ENCODE peak calls at places on chromosomes 1 and 21, in eight cellular contexts. One of them, this sample, is unnamed.

GRCh38 chr1:111570781-111571181 is 48.8 kb upstream of the RAP1A start:
- DNase-seq in heart left ventricle: no peak
- DNase-seq in hepatocyte: no peak
- DNase-seq in mesenchymal stem cell: no peak
- DNase-seq in left ventricle myocardium inferior: no peak
- DNase-seq in lower lobe of right lung: no peak
- DNase-seq in tibial artery: no peak
- DNase-seq in body of pancreas: no peak
- DNase-seq in this sample: peak

GRCh38 chr1:172135076-172135672 is 285.3 kb upstream of the C1orf105 start:
- DNase-seq in left ventricle myocardium inferior: no peak
- DNase-seq in body of pancreas: no peak
- DNase-seq in lower lobe of right lung: no peak
- DNase-seq in mesenchymal stem cell: peak
- DNase-seq in hepatocyte: no peak
- DNase-seq in heart left ventricle: no peak
- DNase-seq in tibial artery: no peak
- DNase-seq in this sample: peak

GRCh38 chr1:209080170-209080781 is 503.2 kb upstream of the CAMK1G start:
- DNase-seq in body of pancreas: no peak
- DNase-seq in mesenchymal stem cell: peak
- DNase-seq in heart left ventricle: no peak
- DNase-seq in left ventricle myocardium inferior: no peak
- DNase-seq in lower lobe of right lung: no peak
- DNase-seq in tibial artery: no peak
- DNase-seq in hepatocyte: no peak
- DNase-seq in this sample: no peak

GRCh38 chr1:30329802-30330557 is 393.4 kb downstream of the MATN1 start:
- DNase-seq in body of pancreas: no peak
- DNase-seq in mesenchymal stem cell: no peak
- DNase-seq in heart left ventricle: no peak
- DNase-seq in left ventricle myocardium inferior: no peak
- DNase-seq in tibial artery: no peak
- DNase-seq in lower lobe of right lung: no peak
- DNase-seq in hepatocyte: no peak
- DNase-seq in this sample: no peak

GRCh38 chr1:195899762-195900352 is 708.4 kb downstream of the KCNT2 start:
- DNase-seq in lower lobe of right lung: no peak
- DNase-seq in mesenchymal stem cell: peak
- DNase-seq in heart left ventricle: no peak
- DNase-seq in body of pancreas: no peak
- DNase-seq in tibial artery: no peak
- DNase-seq in left ventricle myocardium inferior: no peak
- DNase-seq in hepatocyte: no peak
- DNase-seq in this sample: no peak

GRCh38 chr1:240350910-240351331 is 259.2 kb downstream of the FMN2 start:
- DNase-seq in tibial artery: no peak
- DNase-seq in heart left ventricle: no peak
- DNase-seq in hepatocyte: no peak
- DNase-seq in mesenchymal stem cell: peak
- DNase-seq in left ventricle myocardium inferior: no peak
- DNase-seq in lower lobe of right lung: no peak
- DNase-seq in body of pancreas: no peak
- DNase-seq in this sample: no peak

GRCh38 chr1:113109908-113110554 is 37.0 kb downstream of the LRIG2 start:
- DNase-seq in lower lobe of right lung: no peak
- DNase-seq in heart left ventricle: no peak
- DNase-seq in body of pancreas: no peak
- DNase-seq in mesenchymal stem cell: peak
- DNase-seq in hepatocyte: peak
- DNase-seq in tibial artery: peak
- DNase-seq in left ventricle myocardium inferior: no peak
- DNase-seq in this sample: peak

GRCh38 chr1:227934476-227935313 is 13.0 kb downstream of the WNT9A start:
- DNase-seq in heart left ventricle: peak
- DNase-seq in body of pancreas: no peak
- DNase-seq in hepatocyte: peak
- DNase-seq in lower lobe of right lung: no peak
- DNase-seq in mesenchymal stem cell: peak
- DNase-seq in tibial artery: no peak
- DNase-seq in left ventricle myocardium inferior: no peak
- DNase-seq in this sample: no peak

GRCh38 chr1:29259802-29260441 is 23.6 kb downstream of the PTPRU start:
- DNase-seq in mesenchymal stem cell: peak
- DNase-seq in heart left ventricle: peak
- DNase-seq in left ventricle myocardium inferior: peak
- DNase-seq in tibial artery: no peak
- DNase-seq in body of pancreas: peak
- DNase-seq in lower lobe of right lung: peak
- DNase-seq in hepatocyte: peak
- DNase-seq in this sample: peak

GRCh38 chr21:17777321-17777720 is 41.8 kb downstream of the C21orf91 start:
- DNase-seq in hepatocyte: no peak
- DNase-seq in heart left ventricle: no peak
- DNase-seq in left ventricle myocardium inferior: no peak
- DNase-seq in mesenchymal stem cell: peak
- DNase-seq in lower lobe of right lung: no peak
- DNase-seq in body of pancreas: no peak
- DNase-seq in tibial artery: no peak
- DNase-seq in this sample: no peak

GRCh38 chr1:61782771-61783170 is 40.5 kb downstream of the PATJ start:
- DNase-seq in heart left ventricle: no peak
- DNase-seq in hepatocyte: no peak
- DNase-seq in left ventricle myocardium inferior: no peak
- DNase-seq in mesenchymal stem cell: no peak
- DNase-seq in tibial artery: no peak
- DNase-seq in body of pancreas: no peak
- DNase-seq in lower lobe of right lung: no peak
- DNase-seq in this sample: no peak

GRCh38 chr1:172914517-172915144 is 136.1 kb downstream of the TNFSF18 start:
- DNase-seq in heart left ventricle: no peak
- DNase-seq in body of pancreas: no peak
- DNase-seq in hepatocyte: no peak
- DNase-seq in left ventricle myocardium inferior: no peak
- DNase-seq in tibial artery: no peak
- DNase-seq in lower lobe of right lung: no peak
- DNase-seq in mesenchymal stem cell: peak
- DNase-seq in this sample: peak

GRCh38 chr1:159009704-159010361 is at the start of gene IFI16:
- DNase-seq in left ventricle myocardium inferior: no peak
- DNase-seq in body of pancreas: no peak
- DNase-seq in hepatocyte: peak
- DNase-seq in heart left ventricle: peak
- DNase-seq in lower lobe of right lung: no peak
- DNase-seq in tibial artery: peak
- DNase-seq in mesenchymal stem cell: peak
- DNase-seq in this sample: peak

GRCh38 chr1:65458730-65459396 is 38.4 kb downstream of the LEPR start:
- DNase-seq in body of pancreas: no peak
- DNase-seq in left ventricle myocardium inferior: no peak
- DNase-seq in lower lobe of right lung: no peak
- DNase-seq in mesenchymal stem cell: no peak
- DNase-seq in heart left ventricle: no peak
- DNase-seq in tibial artery: no peak
- DNase-seq in hepatocyte: no peak
- DNase-seq in this sample: no peak

GRCh38 chr1:55474168-55474786 is 259.1 kb upstream of the USP24 start:
- DNase-seq in body of pancreas: no peak
- DNase-seq in hepatocyte: no peak
- DNase-seq in tibial artery: no peak
- DNase-seq in heart left ventricle: no peak
- DNase-seq in left ventricle myocardium inferior: no peak
- DNase-seq in lower lobe of right lung: no peak
- DNase-seq in mesenchymal stem cell: peak
- DNase-seq in this sample: no peak

GRCh38 chr1:156298852-156299357 is at the start of gene VHLL:
- DNase-seq in body of pancreas: no peak
- DNase-seq in lower lobe of right lung: no peak
- DNase-seq in left ventricle myocardium inferior: no peak
- DNase-seq in mesenchymal stem cell: no peak
- DNase-seq in tibial artery: no peak
- DNase-seq in hepatocyte: no peak
- DNase-seq in heart left ventricle: no peak
- DNase-seq in this sample: no peak

GRCh38 chr1:156308078-156308477 is 9.0 kb upstream of the VHLL start:
- DNase-seq in lower lobe of right lung: no peak
- DNase-seq in tibial artery: no peak
- DNase-seq in hepatocyte: no peak
- DNase-seq in body of pancreas: no peak
- DNase-seq in mesenchymal stem cell: peak
- DNase-seq in left ventricle myocardium inferior: no peak
- DNase-seq in heart left ventricle: no peak
- DNase-seq in this sample: no peak

DNA sequence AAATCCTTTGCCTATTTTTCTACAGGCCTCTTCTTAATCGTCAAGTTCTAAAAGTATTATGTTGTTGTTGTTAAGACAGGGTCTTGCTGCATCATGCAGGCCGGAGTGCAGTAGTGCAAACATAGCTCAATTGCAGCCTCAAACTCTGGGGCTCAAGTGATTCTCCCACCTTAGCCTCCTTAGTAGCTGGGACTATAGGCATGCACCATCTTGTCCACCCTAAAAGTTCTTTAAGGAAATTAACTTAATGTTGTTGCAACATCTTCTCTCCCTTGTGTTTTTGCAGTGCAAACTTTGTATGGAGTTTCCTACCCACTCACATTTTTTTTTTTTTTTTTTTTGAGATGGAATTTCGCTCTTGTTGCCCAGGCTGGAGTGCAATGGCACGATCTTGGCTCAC is 4.1 kb upstream of the VHLL start:
- DNase-seq in left ventricle myocardium inferior: no peak
- DNase-seq in mesenchymal stem cell: no peak
- DNase-seq in body of pancreas: no peak
- DNase-seq in lower lobe of right lung: no peak
- DNase-seq in hepatocyte: no peak
- DNase-seq in tibial artery: no peak
- DNase-seq in heart left ventricle: no peak
- DNase-seq in this sample: no peak
- H3K27ac ChIP-seq in left ventricle myocardium inferior: no peak
- H3K27ac ChIP-seq in mesenchymal stem cell: no peak
- H3K27ac ChIP-seq in body of pancreas: no peak
- H3K27ac ChIP-seq in lower lobe of right lung: no peak
- H3K27ac ChIP-seq in hepatocyte: no peak
- H3K27ac ChIP-seq in tibial artery: no peak
- H3K27ac ChIP-seq in heart left ventricle: no peak
- H3K27ac ChIP-seq in this sample: no peak

GRCh38 chr1:18953656-18954259 is 2.7 kb downstream of the IFFO2 start:
- DNase-seq in lower lobe of right lung: no peak
- DNase-seq in left ventricle myocardium inferior: no peak
- DNase-seq in hepatocyte: no peak
- DNase-seq in mesenchymal stem cell: peak
- DNase-seq in heart left ventricle: no peak
- DNase-seq in body of pancreas: no peak
- DNase-seq in tibial artery: no peak
- DNase-seq in this sample: no peak

GRCh38 chr1:18951416-18951815 is 5.1 kb downstream of the IFFO2 start:
- DNase-seq in lower lobe of right lung: peak
- DNase-seq in mesenchymal stem cell: no peak
- DNase-seq in tibial artery: no peak
- DNase-seq in body of pancreas: no peak
- DNase-seq in heart left ventricle: peak
- DNase-seq in hepatocyte: no peak
- DNase-seq in left ventricle myocardium inferior: no peak
- DNase-seq in this sample: no peak

GRCh38 chr1:18949689-18950414 is 6.6 kb downstream of the IFFO2 start:
- DNase-seq in tibial artery: peak
- DNase-seq in hepatocyte: no peak
- DNase-seq in body of pancreas: no peak
- DNase-seq in heart left ventricle: peak
- DNase-seq in lower lobe of right lung: peak
- DNase-seq in left ventricle myocardium inferior: no peak
- DNase-seq in mesenchymal stem cell: peak
- DNase-seq in this sample: peak

GRCh38 chr1:18950415-18951026 is 6.0 kb downstream of the IFFO2 start:
- DNase-seq in heart left ventricle: peak
- DNase-seq in lower lobe of right lung: peak
- DNase-seq in body of pancreas: no peak
- DNase-seq in left ventricle myocardium inferior: peak
- DNase-seq in mesenchymal stem cell: no peak
- DNase-seq in hepatocyte: no peak
- DNase-seq in tibial artery: peak
- DNase-seq in this sample: peak

GRCh38 chr1:18951818-18952391 is 4.6 kb downstream of the IFFO2 start:
- DNase-seq in mesenchymal stem cell: peak
- DNase-seq in left ventricle myocardium inferior: no peak
- DNase-seq in lower lobe of right lung: no peak
- DNase-seq in hepatocyte: no peak
- DNase-seq in heart left ventricle: no peak
- DNase-seq in body of pancreas: no peak
- DNase-seq in tibial artery: no peak
- DNase-seq in this sample: no peak
- H3K4me3 ChIP-seq in mesenchymal stem cell: no peak
- H3K4me3 ChIP-seq in left ventricle myocardium inferior: peak
- H3K4me3 ChIP-seq in lower lobe of right lung: peak
- H3K4me3 ChIP-seq in hepatocyte: no peak
- H3K4me3 ChIP-seq in heart left ventricle: no peak
- H3K4me3 ChIP-seq in body of pancreas: no peak
- H3K4me3 ChIP-seq in tibial artery: no peak
- H3K4me3 ChIP-seq in this sample: no peak

GRCh38 chr1:234875328-234875952 is 253.2 kb downstream of the TOMM20 start:
- DNase-seq in body of pancreas: peak
- DNase-seq in tibial artery: no peak
- DNase-seq in left ventricle myocardium inferior: no peak
- DNase-seq in mesenchymal stem cell: no peak
- DNase-seq in hepatocyte: no peak
- DNase-seq in lower lobe of right lung: peak
- DNase-seq in heart left ventricle: no peak
- DNase-seq in this sample: no peak
- H3K27ac ChIP-seq in body of pancreas: peak
- H3K27ac ChIP-seq in tibial artery: no peak
- H3K27ac ChIP-seq in left ventricle myocardium inferior: peak
- H3K27ac ChIP-seq in mesenchymal stem cell: no peak
- H3K27ac ChIP-seq in hepatocyte: peak
- H3K27ac ChIP-seq in lower lobe of right lung: peak
- H3K27ac ChIP-seq in heart left ventricle: no peak
- H3K27ac ChIP-seq in this sample: no peak

GRCh38 chr1:220787069-220787614 is 429 bp downstream of the MTARC1 start:
- DNase-seq in left ventricle myocardium inferior: no peak
- DNase-seq in body of pancreas: peak
- DNase-seq in heart left ventricle: no peak
- DNase-seq in hepatocyte: peak
- DNase-seq in tibial artery: no peak
- DNase-seq in mesenchymal stem cell: no peak
- DNase-seq in lower lobe of right lung: peak
- DNase-seq in this sample: no peak

GRCh38 chr1:220785166-220786056 is 1.3 kb upstream of the MTARC1 start:
- DNase-seq in heart left ventricle: no peak
- DNase-seq in tibial artery: no peak
- DNase-seq in mesenchymal stem cell: no peak
- DNase-seq in body of pancreas: no peak
- DNase-seq in left ventricle myocardium inferior: no peak
- DNase-seq in lower lobe of right lung: no peak
- DNase-seq in hepatocyte: no peak
- DNase-seq in this sample: no peak

GRCh38 chr1:220784751-220785150 is 2.0 kb upstream of the MTARC1 start:
- DNase-seq in hepatocyte: no peak
- DNase-seq in heart left ventricle: no peak
- DNase-seq in body of pancreas: no peak
- DNase-seq in lower lobe of right lung: no peak
- DNase-seq in left ventricle myocardium inferior: no peak
- DNase-seq in mesenchymal stem cell: no peak
- DNase-seq in tibial artery: no peak
- DNase-seq in this sample: no peak

GRCh38 chr1:220786337-220787068 is at the start of gene MTARC1:
- DNase-seq in lower lobe of right lung: peak
- DNase-seq in left ventricle myocardium inferior: peak
- DNase-seq in heart left ventricle: peak
- DNase-seq in tibial artery: no peak
- DNase-seq in hepatocyte: peak
- DNase-seq in mesenchymal stem cell: peak
- DNase-seq in body of pancreas: peak
- DNase-seq in this sample: no peak

GRCh38 chr1:220786057-220786336 is 716 bp upstream of the MTARC1 start:
- DNase-seq in left ventricle myocardium inferior: peak
- DNase-seq in mesenchymal stem cell: no peak
- DNase-seq in body of pancreas: no peak
- DNase-seq in heart left ventricle: no peak
- DNase-seq in tibial artery: no peak
- DNase-seq in hepatocyte: no peak
- DNase-seq in lower lobe of right lung: peak
- DNase-seq in this sample: no peak
- H3K4me3 ChIP-seq in left ventricle myocardium inferior: peak
- H3K4me3 ChIP-seq in mesenchymal stem cell: peak
- H3K4me3 ChIP-seq in body of pancreas: no peak
- H3K4me3 ChIP-seq in heart left ventricle: peak
- H3K4me3 ChIP-seq in tibial artery: peak
- H3K4me3 ChIP-seq in hepatocyte: no peak
- H3K4me3 ChIP-seq in lower lobe of right lung: peak
- H3K4me3 ChIP-seq in this sample: no peak